ENCODE peak calls at places on chromosome 9, in four cellular contexts. C is A549, H is WTC11, N is HepG2. M is an unnamed sample.

GRCh38 chr9:128764361-128764760 is 7.4 kb downstream of the ZER1 start:
- DNase-seq in H (peak), C (no peak), N (no peak), M (no peak)

GRCh38 chr9:88747768-88748167 is 212.8 kb downstream of the NXNL2 start:
- DNase-seq in H (no peak), C (peak), N (no peak), M (peak)

GRCh38 chr9:21778300-21778699 is 24.1 kb upstream of the MTAP start:
- DNase-seq in C (no peak), H (no peak), N (no peak), M (no peak)

GRCh38 chr9:80410106-80410505 is 838.3 kb downstream of the TLE4 start:
- DNase-seq in N (no peak), H (peak), C (no peak), M (no peak)

GRCh38 chr9:128523199-128523925 is 18.8 kb downstream of the GLE1 start:
- DNase-seq in H (peak), C (no peak), N (no peak), M (no peak)

GRCh38 chr9:108297025-108297424 is 558.8 kb downstream of the ACTL7B start:
- DNase-seq in N (no peak), C (no peak), H (no peak), M (no peak)

GRCh38 chr9:100714372-100715099 is 136.7 kb downstream of the CAVIN4 start:
- DNase-seq in H (peak), N (peak), C (peak), M (peak)

GRCh38 chr9:133148351-133149129 is 15.2 kb downstream of the GBGT1 start:
- DNase-seq in H (no peak), C (peak), N (no peak), M (no peak)

GRCh38 chr9:86350006-86350755 is 4.0 kb downstream of the TUT7 start:
- DNase-seq in H (no peak), N (no peak), C (no peak), M (no peak)

GRCh38 chr9:131503626-131504465 is 1.1 kb downstream of the POMT1 start:
- DNase-seq in H (peak), N (peak), C (peak), M (peak)

GRCh38 chr9:22052376-22052945 is 43.4 kb upstream of the CDKN2B start:
- DNase-seq in N (peak), C (no peak), H (no peak), M (no peak)

GRCh38 chr9:132743886-132744544 is 73.8 kb downstream of the GTF3C4 start:
- DNase-seq in H (no peak), C (no peak), N (no peak), M (no peak)

GRCh38 chr9:35508069-35508468 is 18.2 kb downstream of the RUSC2 start:
- DNase-seq in N (no peak), H (no peak), C (no peak), M (no peak)

GRCh38 chr9:108374606-108375005 is 481.2 kb downstream of the ACTL7B start:
- DNase-seq in N (no peak), H (no peak), C (no peak), M (no peak)

GRCh38 chr9:75088646-75089368 is 493 bp downstream of the OSTF1 start:
- DNase-seq in H (peak), N (peak), C (peak), M (peak)

GRCh38 chr9:127919253-127919815 is 2.5 kb upstream of the ST6GALNAC4 start:
- DNase-seq in H (no peak), C (peak), N (peak), M (peak)

GRCh38 chr9:137575725-137576411 is 2.9 kb downstream of the DPH7 start:
- DNase-seq in H (no peak), C (no peak), N (no peak), M (no peak)

GRCh38 chr9:20552874-20553624 is 69.2 kb downstream of the MLLT3 start:
- DNase-seq in H (no peak), C (no peak), N (peak), M (no peak)

GRCh38 chr9:10855847-10856246 is 243.0 kb upstream of the PTPRD start:
- DNase-seq in H (no peak), C (no peak), N (no peak), M (no peak)

GRCh38 chr9:7154003-7154619 is 396.3 kb downstream of the KDM4C start:
- DNase-seq in H (no peak), N (no peak), C (no peak), M (no peak)

GRCh38 chr9:104991144-104991953 is 63.4 kb upstream of the ABCA1 start:
- DNase-seq in H (peak), C (peak), N (peak), M (peak)

GRCh38 chr9:137275203-137275936 is 2.2 kb upstream of the TOR4A start:
- DNase-seq in N (no peak), H (no peak), C (no peak), M (no peak)

GRCh38 chr9:34025062-34025461 is 23.6 kb downstream of the UBAP2 start:
- DNase-seq in N (no peak), C (no peak), H (no peak), M (no peak)

GRCh38 chr9:121802753-121803152 is 151.3 kb downstream of the DAB2IP start:
- DNase-seq in H (no peak), C (no peak), N (no peak), M (no peak)

GRCh38 chr9:121797056-121797455 is 145.6 kb downstream of the DAB2IP start:
- DNase-seq in H (no peak), C (no peak), N (no peak), M (no peak)

GRCh38 chr9:121798941-121799340 is 147.5 kb downstream of the DAB2IP start:
- DNase-seq in N (no peak), H (no peak), C (no peak), M (no peak)

DNA sequence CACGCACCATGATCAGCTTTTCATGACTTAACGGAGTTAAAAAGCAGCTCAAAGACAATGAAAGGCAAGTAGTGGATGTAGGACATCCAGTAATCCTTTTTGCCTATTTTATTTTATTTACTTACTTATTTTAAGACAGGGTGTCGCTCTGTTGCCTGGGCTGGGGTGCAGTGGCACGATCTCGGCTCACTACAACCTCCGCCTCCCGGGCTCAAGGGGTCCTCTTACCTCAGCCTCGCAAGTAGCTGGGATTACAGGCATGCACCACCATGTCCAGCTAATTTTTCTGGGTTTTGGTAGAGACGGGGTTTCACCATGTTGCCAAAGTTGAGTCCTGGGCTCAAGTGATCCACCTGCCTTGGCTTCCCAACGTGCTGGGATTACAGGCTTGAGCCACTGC is 148.9 kb downstream of the DAB2IP start:
- DNase-seq in N (no peak), C (no peak), H (no peak), M (no peak)
- TF ChIP-seq HMGXB4 in N (no peak), C (no peak), H (no peak), M (no peak)

DNA sequence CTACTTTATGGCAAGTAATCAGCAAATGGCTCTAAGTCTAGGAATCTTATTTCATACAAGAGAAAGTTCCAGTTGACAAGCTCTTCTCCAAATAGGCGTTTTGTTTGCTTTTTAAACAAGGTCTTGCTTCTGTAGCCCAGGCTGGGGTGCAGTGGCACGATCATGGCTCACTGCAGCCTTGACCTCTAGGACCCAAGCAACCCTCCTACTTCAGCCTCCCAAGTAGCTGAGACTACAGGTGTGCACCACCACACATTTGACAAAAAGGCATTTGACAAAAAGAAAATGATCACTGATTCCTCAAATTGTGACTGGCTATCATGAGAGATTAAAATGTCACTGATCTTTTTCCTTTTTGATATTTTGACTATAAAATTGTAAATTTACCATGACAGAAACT is 31.8 kb downstream of the NR6A1 start:
- DNase-seq in C (no peak), H (no peak), N (no peak), M (no peak)
- TF ChIP-seq HMGXB4 in C (no peak), H (no peak), N (no peak), M (no peak)

GRCh38 chr9:134789168-134789567 is 91.4 kb upstream of the FCN2 start:
- DNase-seq in C (no peak), N (no peak), H (no peak), M (no peak)

GRCh38 chr9:134793281-134793680 is 87.3 kb upstream of the FCN2 start:
- DNase-seq in H (no peak), N (no peak), C (no peak), M (no peak)

GRCh38 chr9:134791009-134791408 is 89.6 kb upstream of the FCN2 start:
- DNase-seq in C (no peak), N (no peak), H (no peak), M (no peak)

GRCh38 chr9:134794726-134795370 is 85.8 kb upstream of the FCN2 start:
- DNase-seq in C (no peak), H (no peak), N (no peak), M (no peak)

DNA sequence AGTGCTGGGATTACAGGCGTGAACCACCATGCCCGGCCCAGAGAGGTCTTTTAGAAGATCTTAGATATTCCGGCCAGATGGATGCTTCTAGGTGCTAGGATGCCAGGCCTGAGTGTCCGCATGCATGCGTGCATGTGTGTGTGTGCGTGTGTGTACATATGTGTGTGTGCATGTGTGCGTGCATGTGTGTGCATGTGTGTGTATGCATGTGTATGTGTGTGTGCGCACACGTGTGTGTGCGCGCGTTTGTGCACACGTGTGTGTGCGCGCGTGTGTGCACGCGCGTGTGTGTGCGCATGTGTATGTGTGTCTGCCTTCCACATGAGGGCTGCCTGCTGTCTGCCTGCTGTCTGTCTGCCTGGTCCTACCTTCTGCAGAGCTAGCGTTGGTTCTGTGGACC is 88.0 kb upstream of the FCN2 start:
- DNase-seq in N (no peak), H (no peak), C (no peak), M (no peak)
- TF ChIP-seq HMGXB4 in N (no peak), H (no peak), C (no peak), M (no peak)

DNA sequence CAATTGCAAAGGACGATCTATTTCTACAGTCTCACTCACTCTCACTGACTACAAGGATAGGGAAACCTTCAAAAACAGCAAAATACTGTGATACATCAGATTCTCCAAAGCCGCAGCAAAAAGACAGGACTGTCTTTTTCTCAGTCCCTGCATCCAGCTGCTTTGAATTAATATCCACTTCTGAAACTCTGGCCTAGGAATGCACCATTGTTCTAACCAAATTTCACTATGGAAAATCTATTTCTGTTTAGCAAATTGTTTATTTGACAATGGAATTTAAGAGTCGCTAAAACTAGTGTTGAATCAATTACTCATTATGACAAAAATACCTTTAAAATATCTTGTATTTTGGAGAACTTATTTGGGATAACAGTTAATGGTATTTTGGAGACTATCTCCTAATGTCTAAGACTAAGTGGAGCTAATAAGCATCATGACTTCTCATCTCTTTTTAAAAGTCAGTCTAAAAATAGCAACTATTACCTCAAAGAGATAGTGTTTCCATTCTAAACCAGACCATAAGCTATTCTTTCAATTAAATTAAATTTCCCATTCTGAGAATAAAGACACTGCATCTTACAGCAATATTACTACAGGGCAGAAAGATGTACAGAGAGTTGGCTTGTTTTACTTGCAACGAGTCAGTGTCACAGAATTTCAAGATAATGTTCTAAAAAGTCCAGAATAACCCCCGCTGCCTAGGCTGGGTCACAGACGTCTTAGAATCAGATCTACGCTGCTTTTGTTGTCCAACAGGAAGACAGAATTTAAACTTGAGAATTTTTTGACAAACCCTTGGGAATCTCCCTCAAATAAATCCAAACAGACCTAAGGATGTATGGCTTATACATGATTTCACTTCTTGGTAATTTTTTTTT is 98.7 kb downstream of the USP20 start:
- DNase-seq in H (no peak), N (no peak), C (no peak), M (no peak)
- TF ChIP-seq HMGXB4 in H (no peak), N (no peak), C (no peak), M (no peak)

GRCh38 chr9:3330792-3331420 is 194.9 kb downstream of the RFX3 start:
- DNase-seq in H (no peak), N (no peak), C (peak), M (no peak)
- TF ChIP-seq HMGXB4 in H (no peak), N (no peak), C (no peak), M (no peak)